ENCODE peak calls at places on chromosomes 13 and 19, in four cellular contexts. H, E, G and A are unnamed samples. For H3K4me1 and H3K9me3, the result is how much of the 10 kb centered on the place peaks cover.

GRCh38 chr13:79486433-79487188 is 5.7 kb downstream of the NDFIP2 start:
- DNase-seq in E (no peak), H (no peak), G (no peak), A (no peak)

GRCh38 chr13:111337206-111337605 is 16.8 kb downstream of the TEX29 start:
- DNase-seq in H (peak), E (no peak), G (no peak), A (no peak)

GRCh38 chr19:48419158-48419920 is 25.9 kb downstream of the GRIN2D start:
- DNase-seq in H (peak), G (peak), E (no peak), A (peak)

GRCh38 chr19:11735375-11735774 is 3.4 kb downstream of the ZNF823 start:
- DNase-seq in H (no peak), E (no peak), G (no peak), A (no peak)

GRCh38 chr19:43928820-43929219 is 6.3 kb downstream of the ZNF45 start:
- DNase-seq in H (no peak), G (no peak), E (no peak), A (no peak)

GRCh38 chr19:41860419-41861097 is 503 bp downstream of the RPS19 start:
- DNase-seq in E (no peak), G (no peak), H (peak), A (no peak)

GRCh38 chr19:10686661-10687517 is 14.3 kb upstream of the QTRT1 start:
- DNase-seq in H (peak), E (peak), G (no peak), A (peak)

GRCh38 chr13:43473437-43473836 is 313.3 kb downstream of the ENOX1 start:
- DNase-seq in E (no peak), H (no peak), G (peak), A (no peak)

GRCh38 chr19:53537523-53538377 is at the start of gene ZNF331:
- DNase-seq in E (peak), G (peak), H (peak), A (peak)

GRCh38 chr13:75873499-75873898 is 237.4 kb downstream of the LMO7 start:
- DNase-seq in E (no peak), H (no peak), G (no peak), A (no peak)

GRCh38 chr13:75870397-75870801 is 234.3 kb downstream of the LMO7 start:
- DNase-seq in H (peak), G (peak), E (no peak), A (no peak)

GRCh38 chr13:75869981-75870380 is 233.9 kb downstream of the LMO7 start:
- DNase-seq in H (no peak), G (no peak), E (no peak), A (no peak)

GRCh38 chr13:75872970-75873369 is 236.8 kb downstream of the LMO7 start:
- DNase-seq in H (no peak), G (no peak), E (no peak), A (no peak)

DNA sequence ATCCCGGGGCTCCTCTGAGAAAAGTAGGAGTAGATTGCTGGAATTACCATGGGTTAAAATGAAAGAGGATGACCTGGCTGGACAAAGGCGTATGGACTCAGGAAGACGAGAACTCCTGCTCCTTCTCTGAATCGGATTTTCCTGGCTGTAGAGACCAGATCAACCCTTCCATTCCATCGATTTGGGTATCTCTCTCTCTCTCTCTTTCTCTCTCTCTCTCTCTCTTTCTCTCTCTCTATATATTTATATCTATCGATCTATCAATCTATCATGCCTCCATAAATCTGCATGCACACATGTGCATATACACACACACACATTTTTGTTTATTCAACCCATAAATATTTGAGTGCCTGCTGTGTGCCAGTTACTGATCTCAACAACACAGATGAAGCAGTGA is 234.9 kb downstream of the LMO7 start:
- DNase-seq in E (no peak), G (no peak), H (no peak), A (no peak)
- H3K27ac ChIP-seq in E (no peak), G (no peak), H (no peak), A (no peak)

DNA sequence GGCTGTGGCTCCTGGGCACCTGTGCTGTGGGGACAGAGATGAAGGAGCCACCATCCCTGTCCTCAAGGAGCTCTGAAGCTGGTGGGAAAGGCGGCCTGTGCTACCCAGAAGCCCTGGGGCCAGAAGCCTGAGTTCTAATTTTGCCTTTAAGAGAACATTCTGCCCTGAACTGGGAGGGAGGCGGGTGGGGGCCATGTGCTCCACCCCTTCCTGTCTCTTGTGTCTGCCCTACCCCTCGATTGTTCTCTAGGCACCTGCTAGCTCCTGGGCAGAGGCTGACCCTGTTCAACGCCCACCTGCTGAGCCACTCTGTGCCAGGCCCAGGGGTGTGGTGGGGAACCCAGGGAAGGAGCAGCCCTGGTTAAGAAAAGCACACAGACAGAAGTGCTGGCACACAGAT is 5.9 kb downstream of the TRAPPC6A start:
- DNase-seq in H (no peak), E (no peak), G (no peak), A (peak)
- H3K4me1 ChIP-seq in H (under half), E (under half), G (under half), A (under half)

GRCh38 chr13:108000998-108001397 is 214.3 kb downstream of the LIG4 start:
- DNase-seq in E (no peak), H (no peak), G (no peak), A (no peak)
- H3K9me3 ChIP-seq in E (under half), H (under half), G (under half), A (under half)

DNA sequence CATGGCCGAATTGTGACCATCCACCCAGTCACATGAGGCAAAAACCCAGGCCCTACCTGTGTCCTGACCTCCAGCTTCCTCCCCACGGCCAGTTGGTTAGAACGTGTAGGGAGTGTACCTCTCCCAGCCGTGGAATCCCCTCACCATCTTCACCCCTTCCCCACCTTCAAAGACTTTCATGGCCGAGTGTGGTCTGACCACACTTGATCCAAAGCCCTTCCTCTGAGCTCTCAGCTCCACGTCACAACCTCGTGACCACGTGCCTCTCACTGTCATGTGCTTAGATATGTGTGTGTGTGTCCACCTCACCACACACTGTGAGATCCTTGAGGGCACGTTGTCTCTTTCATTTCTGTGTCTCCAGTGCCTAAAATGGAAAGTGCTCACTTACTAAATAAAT is 48.6 kb upstream of the UBE2L5 start:
- DNase-seq in E (no peak), H (no peak), G (no peak), A (no peak)
- H3K27ac ChIP-seq in E (no peak), H (no peak), G (no peak), A (no peak)

GRCh38 chr19:50365434-50366306 is at the start of gene NAPSA:
- DNase-seq in H (no peak), E (no peak), G (no peak), A (no peak)
- H3K4me1 ChIP-seq in H (under half), E (under half), G (under half), A (under half)

GRCh38 chr19:31128291-31128690 is 220.9 kb downstream of the TSHZ3 start:
- DNase-seq in G (no peak), E (no peak), H (no peak), A (no peak)
- H3K9me3 ChIP-seq in G (under half), E (under half), H (under half), A (under half)